ENCODE peak calls at places on chromosome 20, in four cellular contexts. U is CD4-positive, CD25-positive, alpha-beta regulatory T cell; F is ovary; I is CD8-positive, alpha-beta T cell. T is an unnamed sample.

GRCh38 chr20:62500237-62500864 is 24.6 kb upstream of the GATA5 start:
- DNase-seq in U (peak; percentile 67), F (peak; percentile 74), I (peak; percentile 76), T (peak; percentile 78)

GRCh38 chr20:64109390-64109747 is 2.0 kb upstream of the NPBWR2 start:
- DNase-seq in U (no peak), F (no peak), I (no peak), T (no peak)

GRCh38 chr20:34458631-34459030 is 57.6 kb upstream of the DYNLRB1 start:
- DNase-seq in U (no peak), F (no peak), I (no peak), T (no peak)

GRCh38 chr20:58895099-58895795 is 42.7 kb downstream of the GNAS start:
- DNase-seq in U (no peak), F (no peak), I (no peak), T (no peak)

GRCh38 chr20:60700728-60701127 is 551.3 kb upstream of the CDH4 start:
- DNase-seq in U (no peak), F (no peak), I (no peak), T (no peak)

GRCh38 chr20:32164984-32165735 is 42.4 kb downstream of the PLAGL2 start:
- DNase-seq in U (no peak), F (peak; percentile 70), I (no peak), T (no peak)

GRCh38 chr20:48877299-48877698 is 44.2 kb upstream of the ARFGEF2 start:
- DNase-seq in U (no peak), F (no peak), I (no peak), T (no peak)

GRCh38 chr20:2801459-2801728 is 967 bp upstream of the CPXM1 start:
- DNase-seq in U (no peak), F (no peak), I (no peak), T (no peak)

GRCh38 chr20:2751868-2752630 is 48.4 kb downstream of the CPXM1 start:
- DNase-seq in U (peak; percentile 34), F (peak; percentile 64), I (peak; percentile 57), T (no peak)

GRCh38 chr20:1872456-1873183 is 22.6 kb upstream of the SIRPA start:
- DNase-seq in U (no peak), F (no peak), I (no peak), T (no peak)

GRCh38 chr20:59737073-59737691 is 132.8 kb downstream of the PHACTR3 start:
- DNase-seq in U (no peak), F (no peak), I (no peak), T (no peak)

GRCh38 chr20:24208652-24209051 is 220.1 kb upstream of the GGTLC1 start:
- DNase-seq in U (no peak), F (no peak), I (no peak), T (no peak)

GRCh38 chr20:36768768-36769430 is 4.7 kb downstream of the DSN1 start:
- DNase-seq in U (no peak), F (no peak), I (no peak), T (no peak)
- H3K4me3 ChIP-seq in U (no peak overlapping the region), F (no peak overlapping the region), I (no peak overlapping the region), T (no peak overlapping the region)

GRCh38 chr20:56406910-56407309 is 5.2 kb upstream of the CASS4 start:
- DNase-seq in U (no peak), F (no peak), I (no peak), T (no peak)
- H3K27ac ChIP-seq in U (no peak overlapping the region), F (no peak overlapping the region), I (no peak overlapping the region), T (no peak overlapping the region)

DNA sequence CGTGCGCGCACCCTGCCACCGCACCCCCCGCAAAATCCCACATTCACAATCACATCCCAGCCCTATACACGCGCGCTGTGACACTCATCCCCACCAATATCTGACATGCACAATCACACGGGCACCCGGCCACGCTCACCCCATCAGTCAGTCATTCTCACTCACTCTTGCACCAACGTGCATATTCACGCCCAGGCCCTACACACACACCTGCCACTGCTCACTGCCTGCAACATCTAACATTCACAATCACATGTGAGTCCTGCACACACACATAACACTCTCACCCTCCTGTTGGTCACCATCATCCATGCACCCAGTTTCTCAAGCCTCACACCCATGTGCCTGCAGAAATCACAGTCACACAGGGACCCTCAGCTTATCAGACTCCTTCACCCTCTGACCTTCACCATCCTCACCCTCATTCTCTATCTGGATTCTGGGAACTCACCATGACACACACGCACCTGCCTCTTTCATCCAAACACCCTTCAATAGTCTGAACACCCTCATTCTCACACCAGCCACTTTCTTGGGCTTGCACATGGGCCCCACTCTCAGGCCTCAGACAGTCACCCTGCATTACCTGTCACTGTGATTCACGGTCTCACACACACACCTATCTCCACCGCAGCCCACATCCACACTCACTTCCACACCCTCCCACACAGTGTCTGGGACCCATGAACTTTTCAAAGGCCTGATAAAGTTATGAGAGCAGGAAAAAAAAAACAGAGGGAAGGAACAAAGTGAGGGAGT is 748 bp upstream of the ATP9A start:
- DNase-seq in U (no peak), F (no peak), I (no peak), T (no peak)
- H3K4me3 ChIP-seq in U (no peak overlapping the region), F (no peak overlapping the region), I (no peak overlapping the region), T (no peak overlapping the region)

GRCh38 chr20:53914861-53915458 is 155.4 kb downstream of the BCAS1 start:
- DNase-seq in U (no peak), F (no peak), I (no peak), T (no peak)

GRCh38 chr20:53917145-53918009 is 153.0 kb downstream of the BCAS1 start:
- DNase-seq in U (no peak), F (peak; percentile 57), I (no peak), T (no peak)

GRCh38 chr20:53918010-53918311 is 152.4 kb downstream of the BCAS1 start:
- DNase-seq in U (no peak), F (no peak), I (no peak), T (no peak)

GRCh38 chr20:53915459-53916172 is 154.8 kb downstream of the BCAS1 start:
- DNase-seq in U (peak; percentile 81), F (peak; percentile 96), I (peak; percentile 93), T (peak; percentile 97)

GRCh38 chr20:53916173-53916512 is 154.3 kb downstream of the BCAS1 start:
- DNase-seq in U (no peak), F (no peak), I (no peak), T (no peak)
- H3K27ac ChIP-seq in U (no peak overlapping the region), F (peak overlapping the region; percentile 74), I (no peak overlapping the region), T (peak overlapping the region; percentile 72)

T was measured in SJSA1.